ENCODE peak calls at places on chromosomes 13 and 19, in four cellular contexts. One of them, this sample, is unnamed.

GRCh38 chr19:5828661-5829566 is 10.6 kb downstream of the FUT6 start:
- DNase-seq in K562: peak
- DNase-seq in H1: peak
- DNase-seq in HCT116: no peak
- DNase-seq in this sample: no peak

GRCh38 chr19:55358943-55359908 is 3.8 kb downstream of the GARIN5B start:
- DNase-seq in K562: no peak
- DNase-seq in H1: no peak
- DNase-seq in HCT116: no peak
- DNase-seq in this sample: no peak

GRCh38 chr19:46049597-46049996 is 8.8 kb upstream of the IGFL4 start:
- DNase-seq in K562: peak
- DNase-seq in H1: peak
- DNase-seq in HCT116: no peak
- DNase-seq in this sample: no peak

GRCh38 chr13:113083402-113084061 is 22.1 kb upstream of the F7 start:
- DNase-seq in K562: peak
- DNase-seq in H1: no peak
- DNase-seq in HCT116: peak
- DNase-seq in this sample: peak

GRCh38 chr19:12137541-12137940 is 2.6 kb downstream of the ZNF20 start:
- DNase-seq in K562: peak
- DNase-seq in H1: no peak
- DNase-seq in HCT116: no peak
- DNase-seq in this sample: no peak

GRCh38 chr13:44172411-44172810 is 201.2 kb upstream of the SERP2 start:
- DNase-seq in K562: no peak
- DNase-seq in H1: no peak
- DNase-seq in HCT116: no peak
- DNase-seq in this sample: no peak

GRCh38 chr13:27034678-27035111 is 136.9 kb downstream of the USP12 start:
- DNase-seq in K562: no peak
- DNase-seq in H1: peak
- DNase-seq in HCT116: no peak
- DNase-seq in this sample: no peak

GRCh38 chr13:21999666-22000065 is 328.8 kb downstream of the FGF9 start:
- DNase-seq in K562: no peak
- DNase-seq in H1: no peak
- DNase-seq in HCT116: no peak
- DNase-seq in this sample: no peak

GRCh38 chr13:98524391-98524790 is 52.5 kb downstream of the STK24 start:
- DNase-seq in K562: no peak
- DNase-seq in H1: no peak
- DNase-seq in HCT116: no peak
- DNase-seq in this sample: no peak

GRCh38 chr13:83498486-83499190 is 383.6 kb downstream of the SLITRK1 start:
- DNase-seq in K562: no peak
- DNase-seq in H1: no peak
- DNase-seq in HCT116: no peak
- DNase-seq in this sample: no peak

GRCh38 chr13:75407998-75408397 is 74.0 kb downstream of the TBC1D4 start:
- DNase-seq in K562: no peak
- DNase-seq in H1: no peak
- DNase-seq in HCT116: no peak
- DNase-seq in this sample: no peak

GRCh38 chr13:29511980-29512379 is 83.5 kb downstream of the SLC7A1 start:
- DNase-seq in K562: no peak
- DNase-seq in H1: no peak
- DNase-seq in HCT116: no peak
- DNase-seq in this sample: no peak

GRCh38 chr19:19679176-19680073 is 10.8 kb downstream of the ZNF101 start:
- DNase-seq in K562: no peak
- DNase-seq in H1: no peak
- DNase-seq in HCT116: no peak
- DNase-seq in this sample: no peak

GRCh38 chr13:19085258-19085657 is 96.4 kb downstream of the TUBA3C start:
- DNase-seq in K562: no peak
- DNase-seq in H1: no peak
- DNase-seq in HCT116: no peak
- DNase-seq in this sample: no peak

GRCh38 chr19:31109626-31110025 is 239.6 kb downstream of the TSHZ3 start:
- DNase-seq in K562: no peak
- DNase-seq in H1: no peak
- DNase-seq in HCT116: no peak
- DNase-seq in this sample: no peak

GRCh38 chr19:7921955-7922840 is 2.1 kb downstream of the SNAPC2 start:
- DNase-seq in K562: no peak
- DNase-seq in H1: no peak
- DNase-seq in HCT116: no peak
- DNase-seq in this sample: no peak

GRCh38 chr19:5172859-5173577 is 167.6 kb downstream of the PTPRS start:
- DNase-seq in K562: peak
- DNase-seq in H1: no peak
- DNase-seq in HCT116: peak
- DNase-seq in this sample: peak

GRCh38 chr19:33196446-33197193 is 2.5 kb downstream of the LRP3 start:
- DNase-seq in K562: no peak
- DNase-seq in H1: no peak
- DNase-seq in HCT116: no peak
- DNase-seq in this sample: no peak

GRCh38 chr19:33195711-33196347 is 1.7 kb downstream of the LRP3 start:
- DNase-seq in K562: no peak
- DNase-seq in H1: no peak
- DNase-seq in HCT116: no peak
- DNase-seq in this sample: no peak

GRCh38 chr19:33194527-33194883 is 375 bp downstream of the LRP3 start:
- DNase-seq in K562: no peak
- DNase-seq in H1: no peak
- DNase-seq in HCT116: no peak
- DNase-seq in this sample: no peak

GRCh38 chr19:33193864-33194362 is at the start of gene LRP3:
- DNase-seq in K562: no peak
- DNase-seq in H1: no peak
- DNase-seq in HCT116: no peak
- DNase-seq in this sample: no peak

DNA sequence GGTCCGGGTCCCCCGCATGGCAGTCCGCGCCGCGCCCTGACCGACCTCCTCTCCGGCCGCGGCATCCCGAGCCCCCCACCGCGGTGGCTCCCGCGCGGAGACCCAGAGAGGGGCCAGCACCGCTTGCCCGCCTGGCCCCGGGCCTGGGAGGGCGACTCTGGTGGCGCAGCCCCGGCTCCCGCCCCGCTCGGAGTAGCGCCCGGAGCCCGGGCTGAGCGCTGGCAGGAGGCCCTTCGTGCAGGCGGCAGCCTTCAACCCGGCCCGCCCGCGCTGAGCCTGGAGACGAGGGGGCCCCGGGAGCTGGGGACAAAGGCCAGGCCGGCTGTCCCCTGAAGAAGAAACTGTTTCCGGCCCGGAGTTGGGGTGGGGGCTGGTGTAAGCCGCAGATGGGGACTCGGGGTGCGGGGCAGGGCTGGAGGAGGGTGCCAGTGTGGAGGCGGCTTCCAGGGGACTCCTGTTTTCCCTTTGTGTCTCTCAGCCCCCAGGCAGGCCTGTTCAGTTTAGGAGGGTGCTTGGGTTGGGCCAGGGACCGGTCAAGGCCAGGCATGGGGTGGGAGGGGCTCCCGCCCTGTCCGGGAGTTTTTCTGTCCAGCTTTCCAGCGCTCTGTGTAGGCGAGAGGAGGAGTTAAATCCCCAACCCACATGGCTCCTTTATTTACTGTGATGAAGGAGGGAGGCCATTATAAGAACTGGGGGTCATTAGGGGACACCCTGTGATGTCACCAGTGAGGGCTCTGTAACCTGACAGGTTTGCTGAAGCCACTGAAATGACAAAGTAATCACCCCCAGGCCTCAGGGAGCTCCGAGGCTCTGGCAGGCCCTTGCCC is 967 bp downstream of the LRP3 start:
- DNase-seq in K562: no peak
- DNase-seq in H1: peak
- DNase-seq in HCT116: no peak
- DNase-seq in this sample: no peak
- H3K4me3 ChIP-seq in K562: no peak
- H3K4me3 ChIP-seq in H1: peak
- H3K4me3 ChIP-seq in HCT116: peak
- H3K4me3 ChIP-seq in this sample: peak

GRCh38 chr19:14933506-14933905 is 7.8 kb upstream of the OR7C2 start:
- DNase-seq in K562: no peak
- DNase-seq in H1: no peak
- DNase-seq in HCT116: no peak
- DNase-seq in this sample: no peak
- TF ChIP-seq SIN3A in K562: no peak
- TF ChIP-seq SIN3A in H1: no peak
- TF ChIP-seq SIN3A in HCT116: no peak
- TF ChIP-seq SIN3A in this sample: no peak

GRCh38 chr19:44623626-44624025 is 10.3 kb downstream of the IGSF23 start:
- DNase-seq in K562: no peak
- DNase-seq in H1: no peak
- DNase-seq in HCT116: no peak
- DNase-seq in this sample: no peak

GRCh38 chr19:44624840-44625354 is 11.5 kb downstream of the IGSF23 start:
- DNase-seq in K562: no peak
- DNase-seq in H1: no peak
- DNase-seq in HCT116: no peak
- DNase-seq in this sample: no peak

GRCh38 chr19:44620667-44621066 is 7.3 kb downstream of the IGSF23 start:
- DNase-seq in K562: no peak
- DNase-seq in H1: no peak
- DNase-seq in HCT116: no peak
- DNase-seq in this sample: no peak

GRCh38 chr19:44621367-44621766 is 8.0 kb downstream of the IGSF23 start:
- DNase-seq in K562: no peak
- DNase-seq in H1: no peak
- DNase-seq in HCT116: no peak
- DNase-seq in this sample: no peak

GRCh38 chr19:44623080-44623479 is 9.7 kb downstream of the IGSF23 start:
- DNase-seq in K562: no peak
- DNase-seq in H1: no peak
- DNase-seq in HCT116: no peak
- DNase-seq in this sample: no peak
- H3K4me3 ChIP-seq in K562: no peak
- H3K4me3 ChIP-seq in H1: no peak
- H3K4me3 ChIP-seq in HCT116: no peak
- H3K4me3 ChIP-seq in this sample: no peak

GRCh38 chr19:48418317-48419064 is 25.0 kb downstream of the GRIN2D start:
- DNase-seq in K562: peak
- DNase-seq in H1: no peak
- DNase-seq in HCT116: no peak
- DNase-seq in this sample: no peak
- TF ChIP-seq SIN3A in K562: no peak
- TF ChIP-seq SIN3A in H1: no peak
- TF ChIP-seq SIN3A in HCT116: no peak
- TF ChIP-seq SIN3A in this sample: no peak

GRCh38 chr19:1933942-1934341 is 7.0 kb upstream of the CSNK1G2 start:
- DNase-seq in K562: no peak
- DNase-seq in H1: no peak
- DNase-seq in HCT116: no peak
- DNase-seq in this sample: no peak

GRCh38 chr19:1932395-1932794 is 8.6 kb upstream of the CSNK1G2 start:
- DNase-seq in K562: no peak
- DNase-seq in H1: no peak
- DNase-seq in HCT116: no peak
- DNase-seq in this sample: no peak

GRCh38 chr19:1931445-1931844 is 9.5 kb upstream of the CSNK1G2 start:
- DNase-seq in K562: no peak
- DNase-seq in H1: no peak
- DNase-seq in HCT116: no peak
- DNase-seq in this sample: no peak

GRCh38 chr19:1935484-1936208 is 5.3 kb upstream of the CSNK1G2 start:
- DNase-seq in K562: peak
- DNase-seq in H1: no peak
- DNase-seq in HCT116: peak
- DNase-seq in this sample: no peak

GRCh38 chr19:1933245-1933644 is 7.7 kb upstream of the CSNK1G2 start:
- DNase-seq in K562: no peak
- DNase-seq in H1: no peak
- DNase-seq in HCT116: no peak
- DNase-seq in this sample: no peak
- H3K4me3 ChIP-seq in K562: no peak
- H3K4me3 ChIP-seq in H1: no peak
- H3K4me3 ChIP-seq in HCT116: no peak
- H3K4me3 ChIP-seq in this sample: no peak